ENCODE peak calls at places on chromosomes 6 and 20, in four cellular contexts. R is A549, D is K562, H is GM12878. Z is an unnamed sample.
A peak's percentile ranks its signal among the peaks of the same experiment; 100 is the strongest.

GRCh38 chr6:148385379-148385778 is 42.7 kb downstream of the SASH1 start:
- DNase-seq in R (no peak), D (no peak), H (no peak), Z (no peak)

GRCh38 chr6:17482711-17483110 is 89.3 kb downstream of the CAP2 start:
- DNase-seq in R (no peak), D (no peak), H (no peak), Z (no peak)

GRCh38 chr6:127178746-127179145 is 60.3 kb downstream of the RSPO3 start:
- DNase-seq in R (no peak), D (no peak), H (no peak), Z (no peak)

GRCh38 chr6:53484409-53485280 is 60.3 kb downstream of the GCLC start:
- DNase-seq in R (peak; percentile 67), D (peak; percentile 59), H (no peak), Z (peak; percentile 75)

GRCh38 chr6:144286503-144287393 is 1.6 kb downstream of the UTRN start:
- DNase-seq in R (peak; percentile 81), D (no peak), H (no peak), Z (peak; percentile 93)

GRCh38 chr6:157272866-157273755 is 50.2 kb downstream of the TMEM242 start:
- DNase-seq in R (no peak), D (peak; percentile 44), H (no peak), Z (no peak)

GRCh38 chr6:129890164-129890563 is 29.0 kb upstream of the TMEM244 start:
- DNase-seq in R (no peak), D (no peak), H (no peak), Z (peak; percentile 78)

GRCh38 chr6:142850653-142851434 is 94.1 kb downstream of the HIVEP2 start:
- DNase-seq in R (no peak), D (no peak), H (peak; percentile 64), Z (peak; percentile 71)

GRCh38 chr6:19749722-19750121 is 87.4 kb upstream of the ID4 start:
- DNase-seq in R (no peak), D (no peak), H (no peak), Z (no peak)

GRCh38 chr6:83151114-83151513 is 42.0 kb downstream of the PGM3 start:
- DNase-seq in R (no peak), D (no peak), H (no peak), Z (peak; percentile 86)

GRCh38 chr20:32674362-32674789 is 635 bp upstream of the C20orf203 start:
- DNase-seq in R (peak; percentile 66), D (peak; percentile 78), H (no peak), Z (peak; percentile 50)

GRCh38 chr6:63882208-63882607 is 246.6 kb downstream of the PHF3 start:
- DNase-seq in R (no peak), D (no peak), H (no peak), Z (no peak)

GRCh38 chr6:148508401-148509151 is 165.9 kb downstream of the SASH1 start:
- DNase-seq in R (no peak), D (no peak), H (no peak), Z (peak; percentile 83)

GRCh38 chr20:33940701-33941100 is 53.0 kb upstream of the RALY start:
- DNase-seq in R (no peak), D (no peak), H (no peak), Z (no peak)

GRCh38 chr20:50578778-50579165 is 68.6 kb downstream of the PTPN1 start:
- DNase-seq in R (no peak), D (no peak), H (no peak), Z (no peak)

GRCh38 chr20:44918342-44918741 is 8.5 kb downstream of the PABPC1L start:
- DNase-seq in R (no peak), D (no peak), H (no peak), Z (no peak)

GRCh38 chr6:43635387-43636311 is at the start of gene MAD2L1BP:
- DNase-seq in R (peak; percentile 73), D (peak; percentile 87), H (peak; percentile 33), Z (peak; percentile 63)
- TF ChIP-seq ELK1 in R (no peak), D (no peak), H (peak; percentile 87), Z (peak; percentile 55)

GRCh38 chr20:62905536-62906117 is 20.7 kb downstream of the DIDO1 start:
- DNase-seq in R (no peak), D (no peak), H (no peak), Z (no peak)

GRCh38 chr20:62900692-62901584 is 25.4 kb downstream of the DIDO1 start:
- DNase-seq in R (peak; percentile 49), D (no peak), H (no peak), Z (no peak)

GRCh38 chr20:62900052-62900691 is 26.1 kb downstream of the DIDO1 start:
- DNase-seq in R (peak; percentile 59), D (peak; percentile 85), H (no peak), Z (peak; percentile 64)

GRCh38 chr20:62901891-62902290 is 24.4 kb downstream of the DIDO1 start:
- DNase-seq in R (no peak), D (no peak), H (no peak), Z (no peak)

DNA sequence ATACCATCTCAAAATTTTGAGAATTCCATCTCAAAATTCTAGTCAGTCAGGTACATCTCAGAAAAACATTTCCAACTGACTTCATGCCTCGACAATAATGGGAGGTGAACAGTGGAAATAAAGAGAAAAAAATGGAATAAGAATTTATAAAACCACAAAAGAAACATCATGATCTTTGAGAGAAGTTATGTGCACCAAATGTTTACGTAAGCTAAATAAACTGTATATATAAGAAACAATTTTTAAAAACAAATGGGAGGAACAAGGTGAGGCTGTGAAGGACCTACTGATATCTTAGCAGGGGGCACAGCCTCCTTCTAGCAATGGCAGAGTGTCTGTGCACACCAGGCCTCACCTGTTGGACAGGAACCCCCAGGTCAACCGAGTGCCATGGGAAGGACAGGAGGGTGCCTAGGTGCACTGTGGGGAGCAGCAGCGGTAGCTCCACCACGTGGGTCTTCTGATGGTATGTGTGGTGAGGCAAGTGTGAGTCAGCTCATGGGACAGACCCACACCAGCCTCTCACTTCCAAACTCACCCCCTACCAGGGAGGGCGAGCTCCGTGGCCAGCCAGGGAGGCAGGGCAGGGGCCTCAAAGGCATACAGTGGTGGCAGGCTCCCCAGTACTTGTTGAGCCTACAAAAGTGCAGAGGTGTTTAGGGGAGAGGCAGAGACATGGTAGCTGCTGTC is 23.2 kb downstream of the DIDO1 start:
- DNase-seq in R (no peak), D (no peak), H (no peak), Z (peak; percentile 83)
- TF ChIP-seq ELK1 in R (no peak), D (no peak), H (no peak), Z (no peak)

DNA sequence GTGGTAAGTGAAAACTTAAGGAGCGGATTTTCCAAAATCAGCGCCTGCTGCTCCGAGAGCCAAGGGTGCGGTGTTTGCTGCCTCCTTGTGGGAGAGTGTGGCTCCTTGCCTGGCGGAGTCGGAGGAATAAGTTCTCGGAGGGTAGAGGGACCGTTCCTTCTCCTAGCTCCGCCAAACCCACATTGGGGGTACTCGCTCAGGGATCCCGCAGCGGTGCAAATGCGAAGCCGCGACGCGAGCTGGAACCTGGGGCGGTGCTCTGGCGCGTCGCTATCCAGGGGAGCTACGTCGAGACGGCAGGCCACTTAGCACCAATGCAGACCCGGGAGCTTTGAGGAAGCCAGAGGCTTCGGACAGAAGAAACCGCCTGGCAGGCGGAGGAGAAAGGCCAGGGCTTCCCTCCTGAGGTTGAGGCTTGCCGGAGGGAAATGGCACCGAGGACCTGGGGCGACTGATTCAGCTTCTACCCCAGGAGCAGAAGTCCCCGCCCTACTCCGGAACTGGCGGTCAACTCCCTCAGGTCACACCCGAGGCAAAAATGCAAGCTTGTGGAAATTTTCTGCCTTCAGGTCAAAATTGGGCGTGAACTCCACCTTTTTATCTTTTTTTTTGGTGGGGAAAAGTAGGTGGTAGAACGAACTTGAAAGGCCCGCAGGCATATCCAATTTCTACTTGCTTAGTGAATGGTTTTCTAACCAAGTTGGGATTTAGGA is 5.7 kb upstream of the DDX43 start:
- DNase-seq in R (peak; percentile 75), D (peak; percentile 76), H (no peak), Z (peak; percentile 51)
- TF ChIP-seq ELK1 in R (no peak), D (no peak), H (peak; percentile 23), Z (no peak)

GRCh38 chr20:56572178-56572577 is 39.1 kb downstream of the FAM209B start:
- DNase-seq in R (no peak), D (no peak), H (no peak), Z (no peak)
- TF ChIP-seq ELK1 in R (no peak), D (no peak), H (no peak), Z (no peak)

GRCh38 chr20:3805594-3806264 is 9.6 kb downstream of the CDC25B start:
- DNase-seq in R (peak; percentile 72), D (peak; percentile 42), H (no peak), Z (peak; percentile 50)
- TF ChIP-seq ELK1 in R (no peak), D (no peak), H (no peak), Z (no peak)

DNA sequence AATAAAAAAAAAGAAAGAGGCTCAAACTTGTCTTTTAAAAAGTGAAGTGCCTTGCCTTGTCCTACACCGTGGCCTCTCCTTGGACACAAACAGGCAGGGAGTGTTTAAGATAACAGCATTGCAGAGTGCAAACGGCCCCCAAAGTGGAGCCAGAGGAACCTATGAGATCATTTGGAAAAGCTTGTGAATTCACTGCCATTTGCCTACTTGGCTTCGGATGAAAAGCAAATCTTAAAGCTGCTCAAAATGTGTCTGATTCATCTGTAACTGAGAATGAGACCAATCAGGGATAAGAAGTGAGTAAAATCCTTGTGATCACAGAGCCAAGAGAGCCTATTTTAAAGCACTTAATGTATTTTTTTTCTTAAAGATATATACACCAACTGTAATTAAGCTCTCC is 65.6 kb upstream of the BACH2 start:
- DNase-seq in R (no peak), D (no peak), H (no peak), Z (peak; percentile 75)
- TF ChIP-seq ELK1 in R (no peak), D (no peak), H (no peak), Z (no peak)

GRCh38 chr6:52389626-52390360 is 27.8 kb downstream of the PAQR8 start:
- DNase-seq in R (peak; percentile 2), D (peak; percentile 66), H (peak; percentile 87), Z (peak; percentile 50)
- TF ChIP-seq ELK1 in R (no peak), D (no peak), H (no peak), Z (no peak)